ENCODE peak calls at places on chromosomes 2 and 18, in four cellular contexts. One of them, this sample, is unnamed.
A peak's percentile ranks its signal among the peaks of the same experiment; 100 is the strongest.

GRCh38 chr2:33477473-33478468 is 1.3 kb downstream of the RASGRP3 start:
- DNase-seq in fibroblast of lung: no peak
- DNase-seq in SK-N-SH: no peak
- DNase-seq in H9: no peak
- DNase-seq in this sample: peak; percentile 26

GRCh38 chr2:86311879-86312278 is 25.5 kb downstream of the REEP1 start:
- DNase-seq in fibroblast of lung: no peak
- DNase-seq in SK-N-SH: no peak
- DNase-seq in H9: no peak
- DNase-seq in this sample: no peak

GRCh38 chr2:33660416-33661118 is 61.5 kb upstream of the FAM98A start:
- DNase-seq in fibroblast of lung: no peak
- DNase-seq in SK-N-SH: no peak
- DNase-seq in H9: no peak
- DNase-seq in this sample: no peak

GRCh38 chr2:32798841-32799240 is 147.9 kb upstream of the LTBP1 start:
- DNase-seq in fibroblast of lung: peak; percentile 34
- DNase-seq in SK-N-SH: no peak
- DNase-seq in H9: no peak
- DNase-seq in this sample: no peak

GRCh38 chr2:121038831-121039230 is 246.2 kb downstream of the TFCP2L1 start:
- DNase-seq in fibroblast of lung: peak; percentile 3
- DNase-seq in SK-N-SH: peak; percentile 64
- DNase-seq in H9: peak; percentile 45
- DNase-seq in this sample: no peak

GRCh38 chr2:101349893-101350662 is 37.2 kb downstream of the CREG2 start:
- DNase-seq in fibroblast of lung: peak; percentile 54
- DNase-seq in SK-N-SH: no peak
- DNase-seq in H9: no peak
- DNase-seq in this sample: no peak

GRCh38 chr18:3547891-3548615 is 98.1 kb downstream of the TGIF1 start:
- DNase-seq in fibroblast of lung: no peak
- DNase-seq in SK-N-SH: no peak
- DNase-seq in H9: no peak
- DNase-seq in this sample: no peak

GRCh38 chr2:39530423-39530866 is 93.4 kb upstream of the MAP4K3 start:
- DNase-seq in fibroblast of lung: peak; percentile 62
- DNase-seq in SK-N-SH: no peak
- DNase-seq in H9: no peak
- DNase-seq in this sample: no peak

GRCh38 chr2:66235408-66235807 is 199.5 kb upstream of the MEIS1 start:
- DNase-seq in fibroblast of lung: no peak
- DNase-seq in SK-N-SH: no peak
- DNase-seq in H9: no peak
- DNase-seq in this sample: no peak

GRCh38 chr2:69915050-69915945 is at the start of gene MXD1:
- DNase-seq in fibroblast of lung: no peak
- DNase-seq in SK-N-SH: peak; percentile 56
- DNase-seq in H9: peak; percentile 38
- DNase-seq in this sample: peak; percentile 39

GRCh38 chr18:51621103-51621969 is 423.9 kb upstream of the MEX3C start:
- DNase-seq in fibroblast of lung: peak; percentile 39
- DNase-seq in SK-N-SH: peak; percentile 53
- DNase-seq in H9: peak; percentile 58
- DNase-seq in this sample: peak; percentile 28

GRCh38 chr2:86038291-86039081 is 67.2 kb downstream of the POLR1A start:
- DNase-seq in fibroblast of lung: peak; percentile 91
- DNase-seq in SK-N-SH: no peak
- DNase-seq in H9: no peak
- DNase-seq in this sample: peak; percentile 29

GRCh38 chr18:31658670-31659573 is 25.5 kb downstream of the B4GALT6 start:
- DNase-seq in fibroblast of lung: peak; percentile 50
- DNase-seq in SK-N-SH: no peak
- DNase-seq in H9: no peak
- DNase-seq in this sample: no peak

GRCh38 chr2:29201979-29202378 is 86.8 kb downstream of the CLIP4 start:
- DNase-seq in fibroblast of lung: no peak
- DNase-seq in SK-N-SH: peak; percentile 34
- DNase-seq in H9: peak; percentile 79
- DNase-seq in this sample: no peak

GRCh38 chr2:216031960-216032689 is 18.8 kb upstream of the MREG start:
- DNase-seq in fibroblast of lung: peak; percentile 90
- DNase-seq in SK-N-SH: no peak
- DNase-seq in H9: no peak
- DNase-seq in this sample: no peak

GRCh38 chr18:8140841-8141501 is 468.3 kb upstream of the RAB12 start:
- DNase-seq in fibroblast of lung: peak; percentile 64
- DNase-seq in SK-N-SH: no peak
- DNase-seq in H9: no peak
- DNase-seq in this sample: no peak

GRCh38 chr2:98913916-98914712 is 21.9 kb downstream of the CRACDL start:
- DNase-seq in fibroblast of lung: no peak
- DNase-seq in SK-N-SH: no peak
- DNase-seq in H9: no peak
- DNase-seq in this sample: no peak

GRCh38 chr2:174656671-174657171 is 59.1 kb upstream of the WIPF1 start:
- DNase-seq in fibroblast of lung: no peak
- DNase-seq in SK-N-SH: no peak
- DNase-seq in H9: no peak
- DNase-seq in this sample: no peak

GRCh38 chr18:23658296-23658695 is 4.4 kb downstream of the ANKRD29 start:
- DNase-seq in fibroblast of lung: peak; percentile 19
- DNase-seq in SK-N-SH: no peak
- DNase-seq in H9: no peak
- DNase-seq in this sample: no peak

GRCh38 chr2:43634604-43635306 is 2.3 kb upstream of the PLEKHH2 start:
- DNase-seq in fibroblast of lung: peak; percentile 95
- DNase-seq in SK-N-SH: no peak
- DNase-seq in H9: no peak
- DNase-seq in this sample: no peak

GRCh38 chr18:4581966-4582365 is 126.9 kb upstream of the DLGAP1 start:
- DNase-seq in fibroblast of lung: no peak
- DNase-seq in SK-N-SH: no peak
- DNase-seq in H9: no peak
- DNase-seq in this sample: no peak

GRCh38 chr18:3671181-3671580 is 221.2 kb downstream of the TGIF1 start:
- DNase-seq in fibroblast of lung: no peak
- DNase-seq in SK-N-SH: no peak
- DNase-seq in H9: no peak
- DNase-seq in this sample: peak; percentile 56

GRCh38 chr2:122519366-122519765 is 763.9 kb downstream of the TSN start:
- DNase-seq in fibroblast of lung: no peak
- DNase-seq in SK-N-SH: no peak
- DNase-seq in H9: no peak
- DNase-seq in this sample: no peak

GRCh38 chr2:109126501-109126860 is 2.5 kb upstream of the SH3RF3 start:
- DNase-seq in fibroblast of lung: peak; percentile 92
- DNase-seq in SK-N-SH: no peak
- DNase-seq in H9: no peak
- DNase-seq in this sample: no peak

GRCh38 chr2:109127556-109127955 is 1.4 kb upstream of the SH3RF3 start:
- DNase-seq in fibroblast of lung: no peak
- DNase-seq in SK-N-SH: no peak
- DNase-seq in H9: no peak
- DNase-seq in this sample: no peak

GRCh38 chr2:109124982-109125594 is 3.9 kb upstream of the SH3RF3 start:
- DNase-seq in fibroblast of lung: no peak
- DNase-seq in SK-N-SH: peak; percentile 63
- DNase-seq in H9: no peak
- DNase-seq in this sample: no peak

GRCh38 chr2:109123586-109124201 is 5.3 kb upstream of the SH3RF3 start:
- DNase-seq in fibroblast of lung: no peak
- DNase-seq in SK-N-SH: no peak
- DNase-seq in H9: no peak
- DNase-seq in this sample: no peak

GRCh38 chr2:109125595-109126500 is 3.2 kb upstream of the SH3RF3 start:
- DNase-seq in fibroblast of lung: peak; percentile 99
- DNase-seq in SK-N-SH: no peak
- DNase-seq in H9: no peak
- DNase-seq in this sample: no peak
- H3K9ac ChIP-seq in fibroblast of lung: no peak overlapping the region
- H3K9ac ChIP-seq in SK-N-SH: peak overlapping the region; percentile 12
- H3K9ac ChIP-seq in H9: no peak overlapping the region
- H3K9ac ChIP-seq in this sample: no peak overlapping the region

GRCh38 chr2:173181982-173182381 is 106.3 kb downstream of the MAP3K20 start:
- DNase-seq in fibroblast of lung: no peak
- DNase-seq in SK-N-SH: no peak
- DNase-seq in H9: no peak
- DNase-seq in this sample: no peak

GRCh38 chr2:173187911-173188788 is 112.5 kb downstream of the MAP3K20 start:
- DNase-seq in fibroblast of lung: peak; percentile 70
- DNase-seq in SK-N-SH: no peak
- DNase-seq in H9: no peak
- DNase-seq in this sample: no peak

GRCh38 chr2:173185437-173185836 is 109.8 kb downstream of the MAP3K20 start:
- DNase-seq in fibroblast of lung: no peak
- DNase-seq in SK-N-SH: no peak
- DNase-seq in H9: no peak
- DNase-seq in this sample: no peak

DNA sequence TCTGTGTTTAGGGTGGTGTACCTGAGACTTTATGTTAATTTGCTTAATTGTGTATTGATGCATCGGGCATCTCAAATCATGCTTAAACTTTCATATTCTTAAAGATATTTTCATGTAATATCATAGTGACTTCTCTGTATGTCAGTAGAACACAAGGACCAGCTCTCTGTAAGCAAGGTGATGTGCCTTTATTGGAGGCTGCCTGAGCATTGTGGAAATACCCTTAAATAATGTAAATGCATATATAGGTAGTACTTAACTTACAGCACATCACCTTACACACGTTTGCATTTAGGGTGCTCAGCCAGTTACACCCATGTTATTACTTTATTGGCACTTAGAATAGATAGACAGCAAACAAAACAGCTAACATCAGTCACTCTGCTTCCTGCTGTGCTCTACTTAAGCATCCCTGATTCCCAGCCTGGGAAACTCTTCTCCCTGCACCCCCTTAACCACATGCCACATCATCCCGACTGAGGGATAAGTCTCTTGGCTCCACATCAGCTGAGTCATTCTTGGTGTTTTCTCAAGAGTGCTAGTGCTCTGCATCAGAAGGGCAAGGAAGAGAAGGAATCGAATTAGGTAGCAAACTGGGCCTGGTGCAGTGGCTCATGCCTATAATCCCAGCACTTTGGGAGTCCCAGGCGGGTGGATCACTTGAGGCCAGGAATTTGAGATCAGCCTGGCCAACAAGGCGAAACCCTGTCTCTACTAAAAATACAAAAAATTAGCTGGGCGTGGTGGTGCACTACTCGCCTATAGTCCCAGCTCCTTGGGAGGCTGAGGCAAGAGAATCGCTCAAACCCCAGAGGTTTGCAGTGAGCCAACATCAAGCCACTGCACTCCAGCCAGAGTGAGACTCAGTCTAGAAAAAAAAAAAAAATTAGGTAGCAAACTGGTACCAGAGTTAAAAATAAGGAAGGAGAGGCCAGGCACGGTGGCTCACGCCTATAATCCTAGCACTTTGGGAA is 108.7 kb downstream of the MAP3K20 start:
- DNase-seq in fibroblast of lung: peak; percentile 100
- DNase-seq in SK-N-SH: peak; percentile 7
- DNase-seq in H9: peak; percentile 59
- DNase-seq in this sample: peak; percentile 43
- H3K9ac ChIP-seq in fibroblast of lung: no peak overlapping the region
- H3K9ac ChIP-seq in SK-N-SH: peak overlapping the region; percentile 53
- H3K9ac ChIP-seq in H9: no peak overlapping the region
- H3K9ac ChIP-seq in this sample: no peak overlapping the region

DNA sequence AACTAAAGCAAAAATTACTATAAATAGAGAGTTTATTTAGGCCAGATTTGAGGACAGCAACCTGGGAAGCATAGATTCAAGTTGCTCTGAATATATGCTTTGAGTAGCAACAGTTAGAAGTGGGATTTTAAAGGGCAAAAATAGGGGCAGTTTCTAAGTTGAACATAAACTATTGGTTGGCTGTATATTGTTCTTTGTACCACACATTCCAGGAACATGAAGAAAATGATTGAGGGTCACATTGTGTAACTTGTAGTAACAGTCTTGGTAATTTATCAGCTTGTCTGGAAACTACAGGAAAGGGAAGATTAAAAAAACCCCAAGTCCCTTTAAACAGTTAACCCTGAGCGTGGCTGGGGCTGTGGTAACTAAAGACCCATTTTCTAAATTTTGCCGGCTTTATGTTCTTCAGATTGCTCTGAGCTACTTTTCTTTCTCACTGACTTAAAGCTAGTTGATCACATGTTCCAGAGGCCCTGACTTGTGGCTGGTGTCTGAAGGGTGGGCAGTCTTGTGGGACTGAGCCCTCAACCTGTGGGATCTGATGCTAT is 7.4 kb downstream of the PLEKHB2 start:
- DNase-seq in fibroblast of lung: peak; percentile 22
- DNase-seq in SK-N-SH: no peak
- DNase-seq in H9: no peak
- DNase-seq in this sample: no peak
- H3K9ac ChIP-seq in fibroblast of lung: no peak overlapping the region
- H3K9ac ChIP-seq in SK-N-SH: no peak overlapping the region
- H3K9ac ChIP-seq in H9: no peak overlapping the region
- H3K9ac ChIP-seq in this sample: no peak overlapping the region

GRCh38 chr18:62585274-62586147 is 62.7 kb downstream of the ZCCHC2 start:
- DNase-seq in fibroblast of lung: no peak
- DNase-seq in SK-N-SH: no peak
- DNase-seq in H9: no peak
- DNase-seq in this sample: no peak
- H3K9ac ChIP-seq in fibroblast of lung: no peak overlapping the region
- H3K9ac ChIP-seq in SK-N-SH: no peak overlapping the region
- H3K9ac ChIP-seq in H9: no peak overlapping the region
- H3K9ac ChIP-seq in this sample: peak overlapping the region; percentile 18

DNA sequence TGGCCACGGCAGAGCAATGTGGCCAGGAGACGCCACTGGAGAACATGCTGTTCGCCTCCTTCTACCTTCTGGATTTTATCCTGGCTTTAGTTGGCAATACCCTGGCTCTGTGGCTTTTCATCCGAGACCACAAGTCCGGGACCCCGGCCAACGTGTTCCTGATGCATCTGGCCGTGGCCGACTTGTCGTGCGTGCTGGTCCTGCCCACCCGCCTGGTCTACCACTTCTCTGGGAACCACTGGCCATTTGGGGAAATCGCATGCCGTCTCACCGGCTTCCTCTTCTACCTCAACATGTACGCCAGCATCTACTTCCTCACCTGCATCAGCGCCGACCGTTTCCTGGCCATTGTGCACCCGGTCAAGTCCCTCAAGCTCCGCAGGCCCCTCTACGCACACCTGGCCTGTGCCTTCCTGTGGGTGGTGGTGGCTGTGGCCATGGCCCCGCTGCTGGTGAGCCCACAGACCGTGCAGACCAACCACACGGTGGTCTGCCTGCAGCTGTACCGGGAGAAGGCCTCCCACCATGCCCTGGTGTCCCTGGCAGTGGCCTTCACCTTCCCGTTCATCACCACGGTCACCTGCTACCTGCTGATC is 4.9 kb downstream of the GPR17 start:
- DNase-seq in fibroblast of lung: peak; percentile 54
- DNase-seq in SK-N-SH: no peak
- DNase-seq in H9: no peak
- DNase-seq in this sample: no peak
- H3K9ac ChIP-seq in fibroblast of lung: no peak overlapping the region
- H3K9ac ChIP-seq in SK-N-SH: no peak overlapping the region
- H3K9ac ChIP-seq in H9: no peak overlapping the region
- H3K9ac ChIP-seq in this sample: no peak overlapping the region